ENCODE peak calls at places on chromosome 21, in four cellular contexts. E, Y, L and J are unnamed samples.

GRCh38 chr21:46211376-46211775 is 17.2 kb downstream of the LSS start:
- DNase-seq in Y (no peak), E (no peak), L (no peak), J (no peak)

GRCh38 chr21:27622636-27623035 is 655.7 kb upstream of the ADAMTS5 start:
- DNase-seq in E (no peak), L (no peak), Y (no peak), J (no peak)

GRCh38 chr21:31442339-31442738 is 98.3 kb upstream of the TIAM1 start:
- DNase-seq in L (no peak), Y (no peak), E (no peak), J (peak; percentile 14)

GRCh38 chr21:36209626-36210171 is 53.1 kb downstream of the DOP1B start:
- DNase-seq in Y (peak; percentile 82), E (peak; percentile 32), L (peak; percentile 78), J (peak; percentile 90)

GRCh38 chr21:22374218-22374969 is 1376.2 kb downstream of the NCAM2 start:
- DNase-seq in Y (no peak), L (peak; percentile 50), E (peak; percentile 5), J (peak; percentile 86)

GRCh38 chr21:41931041-41931451 is 22.8 kb downstream of the C2CD2 start:
- DNase-seq in L (no peak), E (no peak), Y (no peak), J (peak; percentile 19)

GRCh38 chr21:40176732-40177131 is 309.5 kb downstream of the PCP4 start:
- DNase-seq in E (no peak), Y (no peak), L (no peak), J (no peak)

GRCh38 chr21:41379901-41380300 is 18.1 kb downstream of the MX2 start:
- DNase-seq in Y (no peak), E (no peak), L (no peak), J (no peak)

GRCh38 chr21:27532081-27532480 is 565.2 kb upstream of the ADAMTS5 start:
- DNase-seq in E (no peak), Y (peak; percentile 63), L (no peak), J (no peak)

GRCh38 chr21:30351534-30351933 is 3.1 kb upstream of the KRTAP23-1 start:
- DNase-seq in L (no peak), Y (no peak), E (no peak), J (no peak)

GRCh38 chr21:31117046-31117916 is 79.0 kb upstream of the KRTAP19-8 start:
- DNase-seq in Y (peak; percentile 86), L (no peak), E (no peak), J (peak; percentile 78)

GRCh38 chr21:40717008-40717407 is 129.9 kb downstream of the DSCAM start:
- DNase-seq in E (no peak), L (no peak), Y (no peak), J (no peak)

GRCh38 chr21:14403681-14404318 is 20.9 kb upstream of the HSPA13 start:
- DNase-seq in E (no peak), L (no peak), Y (peak; percentile 45), J (no peak)

GRCh38 chr21:24375201-24375600 is 1232.1 kb downstream of the MRPL39 start:
- DNase-seq in E (no peak), L (peak; percentile 32), Y (no peak), J (peak; percentile 65)

GRCh38 chr21:34335316-34335715 is 28.5 kb upstream of the KCNE2 start:
- DNase-seq in L (no peak), E (peak; percentile 43), Y (no peak), J (no peak)

GRCh38 chr21:26096972-26097371 is 73.6 kb downstream of the APP start:
- DNase-seq in L (no peak), Y (no peak), E (no peak), J (no peak)

GRCh38 chr21:23963454-23963853 is 1643.8 kb downstream of the MRPL39 start:
- DNase-seq in L (no peak), Y (peak; percentile 17), E (no peak), J (no peak)

GRCh38 chr21:26072891-26073615 is 97.5 kb downstream of the APP start:
- DNase-seq in E (no peak), L (no peak), Y (peak; percentile 87), J (no peak)

GRCh38 chr21:35559128-35559831 is 501.0 kb downstream of the SETD4 start:
- DNase-seq in L (no peak), Y (peak; percentile 95), E (no peak), J (no peak)

DNA sequence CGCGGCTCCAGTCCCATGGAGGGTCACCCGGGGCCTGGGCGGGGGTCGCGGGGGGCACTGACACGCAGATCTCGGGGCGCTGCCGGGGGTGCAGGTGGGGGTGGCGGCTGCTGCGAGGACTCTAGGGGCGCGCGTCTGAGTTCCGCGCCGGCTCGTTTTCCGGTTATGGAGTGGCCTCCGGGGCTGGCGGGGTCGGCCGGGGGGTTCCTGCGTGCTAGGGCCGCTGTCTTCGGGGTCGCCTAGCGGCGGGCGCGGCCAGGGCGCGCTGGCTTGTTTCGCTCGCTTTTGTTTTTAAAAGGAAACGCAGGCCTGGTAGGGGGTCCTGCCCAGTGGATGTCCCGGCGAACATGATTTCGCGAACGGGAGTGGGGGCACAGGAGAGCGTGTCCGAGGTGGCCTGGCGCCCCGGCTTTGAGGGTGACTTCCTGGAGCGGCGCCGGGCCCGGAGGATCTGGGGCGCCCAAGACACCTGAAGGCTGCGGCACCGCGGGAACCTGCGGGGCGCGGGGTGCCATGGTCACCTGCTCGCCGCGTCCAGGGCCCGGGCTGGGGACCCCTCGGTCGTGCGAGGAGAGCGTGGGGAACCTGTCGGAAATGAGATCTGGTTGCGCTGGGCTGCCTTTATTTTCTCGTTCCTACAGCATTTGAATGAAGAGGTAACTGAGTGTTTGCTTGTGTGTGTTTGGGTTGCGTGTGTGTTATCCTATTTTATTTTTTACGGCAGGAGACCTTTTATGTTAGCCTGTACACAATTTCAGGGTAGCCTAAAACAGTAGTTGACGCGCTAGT is 618 bp downstream of the ETS2 start:
- DNase-seq in L (no peak), Y (no peak), E (peak; percentile 49), J (no peak)
- H3K23ac ChIP-seq in L (no peak overlapping the region), Y (peak overlapping the region; percentile 81), E (no peak overlapping the region), J (no peak overlapping the region)

DNA sequence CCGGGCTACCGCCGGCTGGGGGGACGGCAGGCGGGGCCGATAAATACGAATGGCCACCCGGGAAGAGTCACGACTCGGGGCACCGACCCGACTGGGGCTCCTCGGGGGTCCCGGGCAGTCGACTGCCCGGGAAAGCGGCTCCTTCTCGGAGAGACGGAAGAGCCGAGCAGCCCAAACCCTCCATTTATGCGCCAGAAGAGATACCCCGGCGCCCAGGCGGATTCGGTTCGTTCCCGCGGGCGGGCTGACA is 410 bp downstream of the SYNJ1 start:
- DNase-seq in Y (no peak), E (no peak), L (no peak), J (no peak)
- H2BK120ac ChIP-seq in Y (no peak overlapping the region), E (no peak overlapping the region), L (no peak overlapping the region), J (no peak overlapping the region)

GRCh38 chr21:37367301-37367757 is 756 bp downstream of the DYRK1A start:
- DNase-seq in Y (no peak), L (no peak), E (no peak), J (no peak)
- H3K23ac ChIP-seq in Y (no peak overlapping the region), L (no peak overlapping the region), E (peak overlapping the region; percentile 85), J (no peak overlapping the region)

GRCh38 chr21:42956824-42957632 is 17.3 kb upstream of the PKNOX1 start:
- DNase-seq in Y (no peak), E (no peak), L (peak; percentile 90), J (peak; percentile 97)
- H2BK120ac ChIP-seq in Y (no peak overlapping the region), E (no peak overlapping the region), L (no peak overlapping the region), J (peak overlapping the region; percentile 65)

GRCh38 chr21:45143855-45144254 is 69.5 kb downstream of the ADARB1 start:
- DNase-seq in L (no peak), Y (no peak), E (no peak), J (no peak)
- H3K23ac ChIP-seq in L (no peak overlapping the region), Y (no peak overlapping the region), E (no peak overlapping the region), J (no peak overlapping the region)

GRCh38 chr21:17607684-17608083 is 5.0 kb downstream of the BTG3 start:
- DNase-seq in L (no peak), E (no peak), Y (no peak), J (no peak)
- H2BK120ac ChIP-seq in L (no peak overlapping the region), E (no peak overlapping the region), Y (peak overlapping the region; percentile 92), J (no peak overlapping the region)

DNA sequence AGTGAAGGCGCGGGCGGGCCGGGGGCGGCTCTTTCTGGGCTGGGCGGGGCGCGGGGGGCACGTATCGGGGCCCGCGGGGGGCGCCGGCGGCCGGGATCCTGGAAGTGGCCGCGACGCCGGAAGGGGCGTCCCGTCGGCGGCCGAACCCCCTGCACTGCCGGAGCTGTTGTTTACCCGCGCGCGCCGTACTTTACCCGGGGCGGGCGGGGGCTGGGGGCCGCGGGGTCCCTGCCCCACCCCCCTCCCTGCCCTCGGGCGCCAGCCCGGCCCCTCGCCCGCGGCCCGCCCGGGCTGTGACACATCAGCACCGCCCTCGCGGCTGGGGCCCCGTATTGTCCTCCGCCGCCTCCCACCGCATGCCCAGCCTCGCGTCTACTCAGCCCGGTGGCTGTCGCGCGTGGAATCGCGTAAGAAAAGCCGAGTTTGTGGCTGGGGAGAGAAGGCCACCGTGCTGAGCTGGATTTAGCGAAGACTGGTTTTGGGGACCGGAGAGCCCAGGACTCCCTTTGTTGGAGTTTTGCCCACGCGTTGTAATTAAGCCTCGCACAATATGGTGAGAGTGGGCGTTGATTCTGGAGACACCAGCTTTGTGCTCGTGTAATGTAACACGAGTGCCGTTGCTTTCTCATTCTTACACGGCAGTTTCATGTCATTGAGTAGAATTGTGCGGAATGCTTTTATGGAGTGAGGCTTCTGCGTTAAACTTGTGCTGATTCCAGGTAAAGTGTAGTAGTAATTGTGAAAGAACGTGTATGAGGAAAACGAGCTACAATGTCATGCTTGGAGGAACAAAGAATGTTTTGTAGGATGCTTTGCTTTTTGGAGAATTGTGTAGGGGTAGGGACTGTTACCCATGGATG is 554 bp downstream of the BACH1 start:
- DNase-seq in E (peak; percentile 49), L (no peak), Y (peak; percentile 65), J (peak; percentile 61)
- H3K23ac ChIP-seq in E (peak overlapping the region; percentile 87), L (peak overlapping the region; percentile 56), Y (peak overlapping the region; percentile 100), J (peak overlapping the region; percentile 87)

GRCh38 chr21:28936036-28936435 is 56.6 kb downstream of the LTN1 start:
- DNase-seq in Y (no peak), E (no peak), L (no peak), J (no peak)

GRCh38 chr21:28936721-28937120 is 56.0 kb downstream of the LTN1 start:
- DNase-seq in Y (no peak), L (no peak), E (peak; percentile 6), J (no peak)

GRCh38 chr21:28932717-28933116 is 60.0 kb downstream of the LTN1 start:
- DNase-seq in Y (no peak), L (no peak), E (no peak), J (no peak)

GRCh38 chr21:28938726-28939125 is 54.0 kb downstream of the LTN1 start:
- DNase-seq in L (no peak), Y (no peak), E (no peak), J (no peak)

GRCh38 chr21:28937737-28938136 is 54.9 kb downstream of the LTN1 start:
- DNase-seq in Y (no peak), L (no peak), E (no peak), J (no peak)
- H2BK120ac ChIP-seq in Y (no peak overlapping the region), L (no peak overlapping the region), E (no peak overlapping the region), J (no peak overlapping the region)